ENCODE peak calls at places on chromosomes 12 and 14, in eight cellular contexts. T, A, R, P, D, K, J and N are unnamed samples. For H3K27me3 and H3K4me1, the result is how much of the 10 kb centered on the place peaks cover.

GRCh38 chr12:113333877-113334785 is 778 bp downstream of the SLC8B1 start:
- DNase-seq in R (no peak), J (no peak), T (peak), D (no peak), A (peak), K (no peak), P (peak), N (no peak)

GRCh38 chr14:105797546-105797945 is 271.2 kb downstream of the TMEM121 start:
- DNase-seq in K (no peak), R (no peak), T (no peak), J (no peak), A (no peak), P (no peak), D (no peak), N (no peak)

GRCh38 chr14:58574623-58575022 is 63.1 kb upstream of the DACT1 start:
- DNase-seq in P (no peak), A (no peak), D (no peak), T (no peak), J (peak), K (no peak), R (no peak), N (no peak)

GRCh38 chr12:96227365-96228106 is 33.4 kb downstream of the ELK3 start:
- DNase-seq in K (no peak), A (no peak), J (no peak), D (no peak), T (no peak), R (no peak), P (no peak), N (no peak)

GRCh38 chr12:9329019-9329418 is 120.8 kb upstream of the PZP start:
- DNase-seq in J (no peak), D (no peak), R (no peak), K (no peak), P (no peak), A (no peak), T (no peak), N (no peak)

GRCh38 chr12:131736807-131737484 is 26.1 kb downstream of the SFSWAP start:
- DNase-seq in D (no peak), K (peak), T (no peak), P (peak), R (no peak), J (peak), A (peak), N (no peak)

GRCh38 chr12:12776261-12776660 is 9.2 kb upstream of the APOLD1 start:
- DNase-seq in D (no peak), J (peak), T (no peak), A (no peak), R (no peak), K (peak), P (no peak), N (no peak)

GRCh38 chr12:63889236-63889635 is 44.7 kb downstream of the SRGAP1 start:
- DNase-seq in K (peak), A (no peak), J (peak), P (no peak), T (no peak), D (no peak), R (no peak), N (no peak)

GRCh38 chr14:34593740-34594375 is 36.1 kb downstream of the SNX6 start:
- DNase-seq in R (peak), A (peak), D (peak), K (peak), J (no peak), T (no peak), P (no peak), N (no peak)

GRCh38 chr12:128823216-128823915 is 392 bp downstream of the SLC15A4 start:
- DNase-seq in D (no peak), A (peak), K (no peak), J (peak), T (no peak), R (no peak), P (peak), N (peak)

GRCh38 chr14:23183479-23183878 is at the start of gene SLC7A8:
- DNase-seq in J (peak), A (peak), K (no peak), P (peak), T (no peak), D (peak), R (peak), N (peak)

GRCh38 chr12:88111074-88111652 is 30.7 kb downstream of the CEP290 start:
- DNase-seq in T (peak), J (peak), A (no peak), R (no peak), D (no peak), P (no peak), K (peak), N (no peak)

GRCh38 chr12:19074700-19075099 is 54.8 kb upstream of the PLEKHA5 start:
- DNase-seq in A (no peak), R (no peak), K (peak), J (no peak), T (no peak), D (no peak), P (no peak), N (no peak)

GRCh38 chr14:98633380-98633779 is 638.6 kb downstream of the BCL11B start:
- DNase-seq in P (no peak), R (no peak), T (no peak), K (no peak), D (no peak), A (no peak), J (no peak), N (no peak)

GRCh38 chr14:102937331-102938175 is 15.1 kb downstream of the AMN start:
- DNase-seq in D (no peak), K (no peak), A (no peak), R (no peak), T (no peak), J (no peak), P (peak), N (no peak)

GRCh38 chr12:85244561-85244960 is 35.5 kb upstream of the ALX1 start:
- DNase-seq in D (no peak), P (no peak), J (no peak), K (no peak), R (no peak), A (no peak), T (no peak), N (no peak)

GRCh38 chr12:106282457-106283097 is 20.0 kb upstream of the TCP11L2 start:
- DNase-seq in K (peak), P (peak), J (peak), A (no peak), D (no peak), R (no peak), T (peak), N (no peak)

GRCh38 chr14:22986508-22987054 is 4.2 kb upstream of the AJUBA start:
- DNase-seq in J (peak), D (peak), R (peak), A (peak), T (peak), P (peak), K (peak), N (peak)

GRCh38 chr12:14998941-14999340 is 26.1 kb downstream of the PDE6H start:
- DNase-seq in A (no peak), T (no peak), R (no peak), D (no peak), P (no peak), K (peak), J (no peak), N (no peak)

GRCh38 chr12:14999421-15000047 is 26.7 kb downstream of the PDE6H start:
- DNase-seq in P (no peak), A (no peak), T (no peak), J (no peak), K (peak), R (no peak), D (no peak), N (no peak)

GRCh38 chr12:15001733-15002471 is 29.1 kb downstream of the PDE6H start:
- DNase-seq in P (peak), J (peak), T (no peak), R (no peak), D (peak), K (peak), A (peak), N (peak)

GRCh38 chr12:14997998-14998397 is 25.2 kb downstream of the PDE6H start:
- DNase-seq in D (no peak), K (no peak), R (no peak), J (no peak), P (no peak), A (no peak), T (no peak), N (no peak)

GRCh38 chr12:15000575-15000974 is 27.7 kb downstream of the PDE6H start:
- DNase-seq in J (no peak), A (no peak), K (no peak), P (no peak), T (no peak), D (no peak), R (no peak), N (no peak)
- H3K27me3 ChIP-seq in J (under half), A (under half), K (under half), P (under half), T (under half), D (under half), R (under half), N (under half)

GRCh38 chr14:101830271-101830670 is 68.8 kb downstream of the PPP2R5C start:
- DNase-seq in A (no peak), P (no peak), J (no peak), T (no peak), R (no peak), K (no peak), D (no peak), N (no peak)

GRCh38 chr14:101827286-101827685 is 65.8 kb downstream of the PPP2R5C start:
- DNase-seq in K (peak), T (no peak), D (no peak), J (no peak), A (no peak), R (no peak), P (no peak), N (no peak)

GRCh38 chr14:101826359-101826758 is 64.8 kb downstream of the PPP2R5C start:
- DNase-seq in K (no peak), T (no peak), D (no peak), J (no peak), A (no peak), P (no peak), R (no peak), N (no peak)

GRCh38 chr14:101825797-101826196 is 64.3 kb downstream of the PPP2R5C start:
- DNase-seq in K (no peak), D (no peak), R (no peak), P (no peak), J (no peak), T (no peak), A (no peak), N (no peak)

GRCh38 chr14:101828038-101828437 is 66.5 kb downstream of the PPP2R5C start:
- DNase-seq in D (no peak), J (no peak), K (no peak), T (no peak), P (no peak), A (no peak), R (no peak), N (no peak)
- H3K4me1 ChIP-seq in D (under half), J (under half), K (under half), T (half or more), P (half or more), A (under half), R (under half), N (under half)

GRCh38 chr14:89576960-89577359 is 159.9 kb upstream of the FOXN3 start:
- DNase-seq in P (no peak), K (peak), R (no peak), D (no peak), A (no peak), J (peak), T (no peak), N (no peak)
- H3K27ac ChIP-seq in P (no peak), K (no peak), R (no peak), D (peak), A (no peak), J (peak), T (no peak), N (no peak)

DNA sequence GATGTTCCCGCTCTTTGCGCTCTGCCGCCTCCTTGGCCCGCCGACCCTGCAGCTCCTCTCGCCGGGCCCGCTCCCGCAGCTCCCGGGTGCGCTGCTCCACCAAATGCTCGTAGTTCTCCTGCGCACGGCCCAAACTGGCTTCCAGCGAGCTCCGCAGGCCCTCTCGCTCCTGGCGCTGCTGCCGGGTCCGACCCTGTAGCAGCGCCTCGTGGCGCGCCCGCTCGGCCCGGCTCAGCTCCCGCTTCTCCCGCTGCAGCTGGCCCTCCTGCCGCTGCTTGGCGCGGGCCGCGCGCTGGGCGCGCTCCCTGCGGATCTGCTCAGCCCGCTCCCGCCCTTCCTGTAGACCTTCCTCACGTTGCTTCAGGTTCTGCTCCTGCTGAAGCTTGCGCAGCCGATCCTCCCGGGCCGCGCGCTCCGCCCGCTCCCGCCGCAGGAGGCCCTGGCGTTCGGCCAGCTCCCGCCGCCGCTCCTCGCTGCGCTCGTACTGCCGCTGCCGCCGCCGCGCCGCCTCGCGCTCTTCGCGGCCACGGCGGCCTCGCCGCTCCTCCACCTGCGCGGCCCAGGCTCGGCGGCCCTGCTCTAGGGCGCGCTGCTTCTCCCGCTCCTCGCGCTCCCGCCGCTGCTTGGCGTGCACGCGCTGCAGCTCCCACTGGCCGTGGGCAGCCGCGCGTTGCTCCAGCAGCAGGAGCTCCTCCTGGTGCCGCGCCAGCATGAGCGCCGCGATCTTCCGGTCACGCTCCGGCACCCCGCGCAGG is 2.6 kb downstream of the CCDC177 start:
- DNase-seq in J (no peak), T (peak), P (peak), D (peak), A (no peak), K (peak), R (no peak), N (peak)
- H3K27me3 ChIP-seq in J (under half), T (under half), P (half or more), D (under half), A (half or more), K (under half), R (half or more), N (under half)

DNA sequence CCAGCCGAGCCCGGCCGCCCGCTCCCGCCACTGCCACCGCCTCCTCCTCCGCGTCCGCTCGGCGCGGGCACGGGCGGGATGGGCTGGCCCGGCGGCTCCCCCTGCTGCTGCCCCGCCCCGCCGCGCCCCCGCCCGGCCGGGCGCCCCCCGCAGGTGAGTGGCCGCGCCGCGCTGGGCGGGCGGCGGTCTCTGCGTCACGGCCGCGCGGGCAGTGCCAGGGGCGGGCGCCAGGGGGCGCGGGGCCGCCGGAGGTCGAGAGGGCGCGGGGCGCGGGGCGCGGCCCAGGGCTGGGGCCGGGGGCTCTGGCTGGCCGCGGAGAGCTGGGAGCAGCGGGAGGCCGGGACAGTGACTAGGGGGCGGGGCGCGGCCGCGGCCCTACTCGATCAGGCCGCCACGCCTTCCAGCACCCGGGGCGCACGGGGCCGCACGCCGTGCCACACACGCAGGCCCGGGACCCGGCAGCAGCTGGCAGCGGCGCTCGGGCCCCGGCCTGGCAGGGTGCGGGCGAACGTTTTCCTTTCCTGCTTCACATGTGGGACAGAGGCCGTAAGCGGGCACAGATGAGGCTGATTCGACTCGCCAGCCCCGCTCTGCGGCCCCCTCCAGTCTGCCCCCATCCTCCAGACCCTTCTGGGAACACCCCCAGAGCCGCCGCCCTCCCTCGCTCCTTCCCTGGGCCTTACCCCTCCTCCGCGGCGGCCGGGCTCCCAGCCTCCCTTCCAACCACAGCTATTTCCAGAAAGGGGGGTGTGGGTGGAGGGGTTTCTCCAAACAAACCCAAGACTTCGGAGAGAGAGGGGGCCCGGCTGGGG is 2.4 kb upstream of the TNS2 start:
- DNase-seq in T (peak), A (peak), D (peak), J (peak), K (peak), P (peak), R (peak), N (peak)
- H3K4me1 ChIP-seq in T (under half), A (under half), D (under half), J (under half), K (under half), P (half or more), R (half or more), N (under half)

GRCh38 chr12:89968151-89968699 is 259.6 kb upstream of the ATP2B1 start:
- DNase-seq in K (no peak), P (no peak), A (no peak), R (no peak), T (no peak), D (no peak), J (no peak), N (no peak)
- H3K27ac ChIP-seq in K (no peak), P (no peak), A (no peak), R (no peak), T (no peak), D (no peak), J (no peak), N (no peak)

DNA sequence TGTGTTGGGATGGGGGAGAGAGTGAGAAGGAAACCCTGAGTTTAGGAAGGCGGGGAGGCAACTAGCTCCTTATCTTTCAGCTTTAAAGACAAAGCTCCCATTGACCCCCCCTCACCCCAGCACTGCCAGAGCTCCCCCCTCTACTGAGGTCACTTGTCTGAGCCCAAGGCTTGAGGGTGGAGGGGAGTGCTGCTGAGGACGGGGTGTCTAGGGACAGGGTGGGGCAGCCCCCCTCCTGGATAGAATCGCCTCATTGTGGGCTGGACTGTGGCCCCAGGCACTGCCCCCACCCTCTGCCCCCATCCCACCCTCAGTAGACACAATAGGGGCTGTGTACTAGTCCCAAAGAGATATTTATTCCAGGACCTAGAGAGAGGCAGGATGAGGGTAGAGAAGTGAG is 3.0 kb downstream of the ERBB3 start:
- DNase-seq in D (no peak), T (no peak), R (no peak), K (no peak), P (no peak), J (no peak), A (no peak), N (peak)
- H3K27me3 ChIP-seq in D (under half), T (under half), R (under half), K (under half), P (under half), J (under half), A (under half), N (under half)